ENCODE peak calls at places on chromosomes 3 and 15, in nine cellular contexts. Y is endodermal cell, R is psoas muscle, I is body of pancreas, C is astrocyte of the spinal cord, K is AG04450, U is fibroblast of pulmonary artery, O is breast epithelium, A is mucosa of descending colon. P is an unnamed sample.

GRCh38 chr15:62142736-62143135 is 22.3 kb downstream of the C2CD4B start:
- DNase-seq in Y (no peak), R (no peak), I (no peak), C (no peak), K (no peak), U (peak), O (no peak), A (no peak), P (no peak)

GRCh38 chr15:42371125-42371524 is 11.8 kb downstream of the CAPN3 start:
- DNase-seq in Y (no peak), R (no peak), I (no peak), C (no peak), K (no peak), U (peak), O (no peak), A (no peak), P (no peak)

GRCh38 chr3:187020376-187020775 is 90.0 kb downstream of the ST6GAL1 start:
- DNase-seq in Y (no peak), R (no peak), I (no peak), C (no peak), K (no peak), U (no peak), O (no peak), A (no peak), P (no peak)

GRCh38 chr3:161349529-161350278 is 21.6 kb downstream of the SPTSSB start:
- DNase-seq in Y (no peak), R (no peak), I (no peak), C (peak), K (peak), U (peak), O (peak), A (no peak), P (peak)

GRCh38 chr3:143234521-143234920 is 115.0 kb downstream of the CHST2 start:
- DNase-seq in Y (no peak), R (no peak), I (no peak), C (peak), K (no peak), U (peak), O (no peak), A (no peak), P (no peak)

GRCh38 chr15:99213187-99213811 is 36.1 kb downstream of the TTC23 start:
- DNase-seq in Y (peak), R (peak), I (peak), C (peak), K (peak), U (peak), O (peak), A (peak), P (peak)

GRCh38 chr15:45616901-45617323 is 17.9 kb upstream of the SQOR start:
- DNase-seq in Y (no peak), R (no peak), I (no peak), C (no peak), K (no peak), U (no peak), O (no peak), A (no peak), P (no peak)

GRCh38 chr3:89690649-89691048 is 583.2 kb downstream of the EPHA3 start:
- DNase-seq in Y (no peak), R (no peak), I (no peak), C (peak), K (no peak), U (peak), O (no peak), A (no peak), P (no peak)

GRCh38 chr3:8539419-8539818 is 37.8 kb downstream of the LMCD1 start:
- DNase-seq in Y (no peak), R (no peak), I (no peak), C (peak), K (no peak), U (no peak), O (no peak), A (no peak), P (no peak)

GRCh38 chr3:158103956-158104338 is 2.3 kb downstream of the SHOX2 start:
- DNase-seq in Y (peak), R (no peak), I (no peak), C (no peak), K (no peak), U (no peak), O (no peak), A (peak), P (no peak)

GRCh38 chr15:65177901-65178300 is 7.2 kb downstream of the CLPX start:
- DNase-seq in Y (no peak), R (no peak), I (no peak), C (no peak), K (no peak), U (no peak), O (no peak), A (no peak), P (no peak)

GRCh38 chr3:53478921-53479664 is 15.3 kb upstream of the CACNA1D start:
- DNase-seq in Y (no peak), R (no peak), I (no peak), C (no peak), K (no peak), U (no peak), O (no peak), A (peak), P (no peak)

GRCh38 chr3:115227461-115227860 is 80.4 kb upstream of the ZBTB20 start:
- DNase-seq in Y (no peak), R (no peak), I (no peak), C (peak), K (no peak), U (no peak), O (no peak), A (no peak), P (no peak)

GRCh38 chr3:141877911-141878310 is 1.5 kb downstream of the ATP1B3 start:
- DNase-seq in Y (no peak), R (no peak), I (no peak), C (peak), K (no peak), U (peak), O (no peak), A (no peak), P (no peak)

GRCh38 chr3:32420138-32420981 is 28.7 kb downstream of the CMTM7 start:
- DNase-seq in Y (peak), R (no peak), I (peak), C (peak), K (no peak), U (peak), O (peak), A (no peak), P (no peak)

GRCh38 chr3:1798711-1799410 is 299.8 kb upstream of the CNTN4 start:
- DNase-seq in Y (no peak), R (no peak), I (no peak), C (no peak), K (no peak), U (no peak), O (no peak), A (no peak), P (no peak)

GRCh38 chr15:96887730-96888129 is 557.2 kb downstream of the NR2F2 start:
- DNase-seq in Y (no peak), R (no peak), I (no peak), C (no peak), K (no peak), U (peak), O (no peak), A (no peak), P (no peak)

GRCh38 chr3:162769559-162769958 is 1273.0 kb downstream of the OTOL1 start:
- DNase-seq in Y (no peak), R (no peak), I (no peak), C (no peak), K (no peak), U (peak), O (no peak), A (no peak), P (no peak)

GRCh38 chr15:58864602-58865419 is 68.7 kb downstream of the SLTM start:
- DNase-seq in Y (peak), R (peak), I (peak), C (no peak), K (no peak), U (peak), O (no peak), A (peak), P (no peak)

GRCh38 chr3:50028336-50028735 is 60.4 kb upstream of the RBM5 start:
- DNase-seq in Y (no peak), R (no peak), I (no peak), C (peak), K (no peak), U (peak), O (no peak), A (no peak), P (peak)

GRCh38 chr3:128263946-128264345 is 110.7 kb downstream of the EEFSEC start:
- DNase-seq in Y (no peak), R (no peak), I (no peak), C (no peak), K (no peak), U (no peak), O (no peak), A (no peak), P (no peak)

GRCh38 chr3:1350885-1351284 is 258.1 kb downstream of the CNTN6 start:
- DNase-seq in Y (no peak), R (no peak), I (no peak), C (no peak), K (no peak), U (no peak), O (no peak), A (no peak), P (no peak)

GRCh38 chr3:100120693-100121092 is 6.4 kb upstream of the FILIP1L start:
- DNase-seq in Y (no peak), R (no peak), I (no peak), C (no peak), K (no peak), U (no peak), O (no peak), A (no peak), P (no peak)

GRCh38 chr15:41969851-41970431 is 2.4 kb downstream of the EHD4 start:
- DNase-seq in Y (peak), R (no peak), I (no peak), C (no peak), K (no peak), U (no peak), O (peak), A (no peak), P (no peak)

GRCh38 chr15:85642693-85643058 is 152.0 kb downstream of the KLHL25 start:
- DNase-seq in Y (no peak), R (peak), I (peak), C (peak), K (no peak), U (peak), O (no peak), A (no peak), P (no peak)

GRCh38 chr15:26691249-26691648 is 81.6 kb downstream of the GABRB3 start:
- DNase-seq in Y (peak), R (no peak), I (no peak), C (no peak), K (no peak), U (no peak), O (no peak), A (no peak), P (no peak)

GRCh38 chr3:134708671-134709070 is 57.8 kb upstream of the KY start:
- DNase-seq in Y (no peak), R (no peak), I (no peak), C (peak), K (no peak), U (no peak), O (no peak), A (no peak), P (no peak)

GRCh38 chr3:148459931-148460513 is 237.7 kb upstream of the AGTR1 start:
- DNase-seq in Y (no peak), R (no peak), I (no peak), C (peak), K (no peak), U (peak), O (no peak), A (no peak), P (no peak)

GRCh38 chr3:82000773-82001172 is 239.3 kb upstream of the GBE1 start:
- DNase-seq in Y (no peak), R (no peak), I (peak), C (peak), K (no peak), U (no peak), O (no peak), A (no peak), P (no peak)

GRCh38 chr15:29812384-29812694 is 9.9 kb downstream of the TJP1 start:
- DNase-seq in Y (no peak), R (no peak), I (no peak), C (peak), K (no peak), U (peak), O (peak), A (no peak), P (no peak)

DNA sequence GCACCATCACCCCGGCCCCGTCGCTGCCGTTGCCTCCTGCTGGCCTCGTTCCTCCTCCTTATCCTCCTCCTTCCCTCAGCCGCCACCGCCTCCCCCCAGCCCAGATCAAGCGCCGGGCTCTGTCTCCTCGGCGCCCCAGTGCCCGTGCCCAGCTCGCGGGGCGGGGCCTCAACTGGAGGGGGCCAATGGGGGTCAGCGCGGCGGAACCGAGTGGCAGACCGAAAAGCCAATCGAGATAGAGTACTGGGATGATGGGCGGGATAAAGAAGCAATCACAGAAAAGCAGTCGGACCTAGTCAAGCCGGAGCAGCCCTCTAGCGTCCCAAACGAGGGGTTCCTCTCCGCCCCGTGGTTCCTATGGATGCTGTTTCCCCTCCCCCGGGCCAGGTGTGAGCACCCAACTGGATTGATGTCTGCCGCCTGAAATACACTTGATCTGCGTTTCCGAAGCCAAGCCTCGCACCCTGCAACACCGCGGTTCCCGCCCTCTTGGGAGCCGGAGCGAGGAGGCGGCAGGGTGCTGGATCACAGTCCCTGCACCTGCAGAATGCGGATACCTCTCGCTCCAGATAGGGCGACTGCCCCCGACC is at the start of gene FRMD5:
- DNase-seq in Y (peak), R (peak), I (peak), C (peak), K (peak), U (peak), O (peak), A (peak), P (peak)
- TF ChIP-seq CTCF in Y (peak), R (no peak), I (peak), C (peak), K (peak), U (peak), O (no peak), A (peak), P (peak)

GRCh38 chr3:37622999-37623883 is 238.4 kb upstream of the CTDSPL start:
- DNase-seq in Y (no peak), R (no peak), I (no peak), C (no peak), K (no peak), U (no peak), O (no peak), A (no peak), P (no peak)
- H3K4me3 ChIP-seq in Y (no peak), R (peak), I (no peak), C (no peak), K (no peak), U (no peak), O (peak), A (no peak), P (no peak)

GRCh38 chr3:180679178-180680096 is at the start of gene CCDC39:
- DNase-seq in Y (peak), R (peak), I (peak), C (peak), K (peak), U (peak), O (no peak), A (peak), P (no peak)
- TF ChIP-seq CTCF in Y (no peak), R (no peak), I (no peak), C (no peak), K (no peak), U (no peak), O (no peak), A (no peak), P (no peak)

GRCh38 chr3:87461443-87461842 is 185.1 kb upstream of the POU1F1 start:
- DNase-seq in Y (no peak), R (no peak), I (no peak), C (no peak), K (no peak), U (no peak), O (no peak), A (no peak), P (no peak)
- H3K4me3 ChIP-seq in Y (no peak), R (no peak), I (no peak), C (no peak), K (no peak), U (no peak), O (no peak), A (no peak), P (no peak)

DNA sequence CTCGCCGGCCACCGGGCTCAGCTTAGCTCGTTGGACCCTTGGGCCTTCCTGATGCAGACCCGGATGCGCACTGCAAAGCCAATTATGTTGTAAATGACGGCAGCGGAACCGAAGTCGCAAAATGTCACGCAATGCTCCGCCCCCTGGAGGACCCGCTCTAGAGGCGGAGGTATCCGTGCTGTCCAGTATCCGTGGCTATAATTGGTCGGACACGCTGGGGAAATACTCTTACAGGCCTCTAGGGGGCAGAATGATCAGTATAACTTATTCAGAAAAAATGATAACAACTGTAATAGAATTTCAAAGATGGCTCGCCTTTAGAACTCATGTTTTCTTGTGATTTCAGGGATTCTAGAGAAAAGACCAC is at the start of gene PRR23B:
- DNase-seq in Y (peak), R (no peak), I (no peak), C (no peak), K (no peak), U (no peak), O (no peak), A (no peak), P (no peak)
- TF ChIP-seq CTCF in Y (peak), R (no peak), I (no peak), C (peak), K (no peak), U (peak), O (no peak), A (no peak), P (no peak)

GRCh38 chr3:12719984-12720656 is 38.9 kb downstream of the TMEM40 start:
- DNase-seq in Y (peak), R (peak), I (peak), C (peak), K (peak), U (peak), O (peak), A (peak), P (no peak)

GRCh38 chr3:12722205-12722604 is 36.9 kb downstream of the TMEM40 start:
- DNase-seq in Y (no peak), R (no peak), I (no peak), C (no peak), K (no peak), U (no peak), O (no peak), A (no peak), P (no peak)

GRCh38 chr3:12716605-12717121 is 42.4 kb downstream of the TMEM40 start:
- DNase-seq in Y (no peak), R (no peak), I (no peak), C (peak), K (no peak), U (peak), O (no peak), A (no peak), P (no peak)

GRCh38 chr3:12724794-12725193 is 34.3 kb downstream of the TMEM40 start:
- DNase-seq in Y (no peak), R (no peak), I (no peak), C (no peak), K (no peak), U (no peak), O (no peak), A (no peak), P (no peak)

GRCh38 chr3:12719541-12719940 is 39.5 kb downstream of the TMEM40 start:
- DNase-seq in Y (no peak), R (no peak), I (no peak), C (no peak), K (no peak), U (no peak), O (no peak), A (no peak), P (no peak)
- H3K4me3 ChIP-seq in Y (no peak), R (peak), I (no peak), C (peak), K (peak), U (peak), O (peak), A (no peak), P (peak)

GRCh38 chr15:91865903-91866302 is 12.4 kb downstream of the SLCO3A1 start:
- DNase-seq in Y (no peak), R (no peak), I (no peak), C (no peak), K (no peak), U (no peak), O (no peak), A (no peak), P (no peak)

GRCh38 chr15:91865486-91865885 is 12.0 kb downstream of the SLCO3A1 start:
- DNase-seq in Y (no peak), R (no peak), I (no peak), C (no peak), K (no peak), U (no peak), O (no peak), A (no peak), P (no peak)

GRCh38 chr15:91862891-91863520 is 9.5 kb downstream of the SLCO3A1 start:
- DNase-seq in Y (no peak), R (no peak), I (no peak), C (no peak), K (no peak), U (no peak), O (no peak), A (no peak), P (no peak)

GRCh38 chr15:91863621-91864255 is 10.2 kb downstream of the SLCO3A1 start:
- DNase-seq in Y (no peak), R (no peak), I (no peak), C (no peak), K (no peak), U (no peak), O (no peak), A (no peak), P (no peak)

GRCh38 chr15:91864669-91865068 is 11.2 kb downstream of the SLCO3A1 start:
- DNase-seq in Y (no peak), R (no peak), I (no peak), C (no peak), K (no peak), U (no peak), O (no peak), A (no peak), P (no peak)
- TF ChIP-seq CTCF in Y (no peak), R (no peak), I (no peak), C (no peak), K (no peak), U (no peak), O (no peak), A (no peak), P (no peak)

DNA sequence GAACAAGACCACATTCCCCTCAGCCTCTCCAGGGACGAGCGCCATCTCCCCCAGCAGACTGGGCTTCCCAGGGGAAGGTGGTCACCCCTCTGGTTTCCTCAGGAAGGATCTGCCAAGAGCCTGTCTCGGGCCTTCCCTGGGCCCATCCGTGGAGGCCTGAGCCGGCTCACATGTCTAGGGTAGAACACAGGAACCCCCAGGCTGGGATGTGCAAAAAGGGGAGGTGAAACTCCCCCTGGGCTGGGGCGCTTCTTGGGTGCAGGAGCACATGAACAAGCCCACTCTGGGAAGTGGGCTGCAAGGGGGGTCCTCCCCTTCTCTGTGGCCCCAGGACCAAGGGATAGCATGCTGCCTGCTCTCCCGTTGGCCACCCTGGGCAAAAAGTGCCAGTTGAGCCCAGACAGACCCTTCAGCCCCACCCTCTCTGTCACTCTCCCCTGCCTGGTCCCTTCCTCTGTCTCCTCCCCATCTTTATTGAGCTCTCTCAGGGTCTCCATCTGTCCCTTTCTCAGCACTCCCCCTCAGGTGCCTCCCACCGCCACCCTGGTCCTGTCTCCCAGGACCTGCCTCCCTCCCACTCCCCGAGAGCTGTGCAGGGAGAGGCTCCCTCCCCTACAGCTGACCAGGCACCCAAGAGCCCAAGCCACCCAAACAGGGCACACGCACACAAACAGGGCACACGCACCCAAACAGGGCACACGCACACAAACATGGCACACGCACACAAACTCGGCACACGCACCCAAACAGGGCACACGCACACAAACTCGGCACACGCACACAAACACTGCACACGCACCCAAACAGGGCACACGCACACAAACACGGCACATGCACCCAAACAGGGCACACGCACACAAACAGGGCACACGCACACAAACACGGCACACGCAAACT is 864 bp downstream of the SEMA3G start:
- DNase-seq in Y (peak), R (no peak), I (no peak), C (no peak), K (no peak), U (no peak), O (no peak), A (no peak), P (no peak)
- H3K4me3 ChIP-seq in Y (no peak), R (peak), I (no peak), C (no peak), K (no peak), U (no peak), O (peak), A (no peak), P (no peak)